ENCODE peak calls at places on chromosomes 1 and 21, in nine cellular contexts. H is fibroblast of lung, C is neural progenitor cell, A is HepG2, V is GM23248, M is neuronal stem cell, O is endothelial cell of umbilical vein, L is NT2/D1, T is K562. W is an unnamed sample.

GRCh38 chr21:39564200-39564599 is 48.5 kb upstream of the B3GALT5 start:
- DNase-seq in M (no peak), L (no peak), H (no peak), T (no peak), V (no peak), O (no peak), C (no peak), A (no peak), W (no peak)

GRCh38 chr21:33985117-33986050 is 69.8 kb upstream of the ATP5PO start:
- DNase-seq in T (no peak), V (no peak), L (no peak), M (no peak), O (no peak), A (no peak), C (no peak), H (no peak), W (no peak)

GRCh38 chr1:97936976-97937375 is 16.1 kb upstream of the DPYD start:
- DNase-seq in C (no peak), A (no peak), O (no peak), L (no peak), V (no peak), M (no peak), T (no peak), H (no peak), W (no peak)

GRCh38 chr1:89516055-89516454 is 8.6 kb upstream of the LRRC8B start:
- DNase-seq in V (peak; percentile 91), H (peak; percentile 73), M (no peak), O (no peak), L (no peak), T (peak; percentile 22), C (no peak), A (peak; percentile 6), W (no peak)

GRCh38 chr1:77412794-77413530 is 131.1 kb downstream of the AK5 start:
- DNase-seq in T (no peak), A (no peak), V (no peak), L (peak; percentile 33), C (peak; percentile 20), O (no peak), H (no peak), M (peak; percentile 24), W (no peak)

GRCh38 chr1:246647513-246647912 is 76.7 kb upstream of the SCCPDH start:
- DNase-seq in H (peak; percentile 45), O (no peak), T (no peak), M (no peak), A (no peak), C (no peak), V (peak; percentile 71), L (no peak), W (no peak)

GRCh38 chr1:10867914-10868598 is 71.6 kb upstream of the CASZ1 start:
- DNase-seq in M (no peak), A (no peak), T (no peak), H (no peak), L (no peak), C (peak; percentile 55), V (no peak), O (no peak), W (no peak)

GRCh38 chr1:235586992-235587391 is 62.6 kb downstream of the GNG4 start:
- DNase-seq in M (no peak), A (no peak), T (no peak), O (no peak), H (no peak), V (no peak), C (no peak), L (no peak), W (no peak)

GRCh38 chr1:178684111-178684510 is 40.9 kb upstream of the RALGPS2 start:
- DNase-seq in M (no peak), V (no peak), T (no peak), L (no peak), O (no peak), H (peak; percentile 38), A (no peak), C (no peak), W (no peak)

GRCh38 chr1:81706650-81707435 is 93.9 kb upstream of the ADGRL2 start:
- DNase-seq in O (peak; percentile 84), C (no peak), H (peak; percentile 83), A (no peak), M (no peak), T (no peak), V (peak; percentile 85), L (no peak), W (no peak)

GRCh38 chr1:1425753-1426495 is 4.8 kb upstream of the ANKRD65 start:
- DNase-seq in H (no peak), C (peak; percentile 54), T (peak; percentile 66), V (no peak), O (no peak), A (no peak), L (no peak), M (no peak), W (no peak)

GRCh38 chr1:210378721-210379120 is 50.0 kb downstream of the HHAT start:
- DNase-seq in T (no peak), A (no peak), H (peak; percentile 69), L (no peak), C (no peak), M (no peak), V (peak; percentile 32), O (no peak), W (no peak)

GRCh38 chr1:210376836-210377377 is 48.2 kb downstream of the HHAT start:
- DNase-seq in L (no peak), H (peak; percentile 83), O (no peak), A (no peak), M (no peak), V (no peak), T (no peak), C (no peak), W (no peak)

GRCh38 chr1:210373878-210374599 is 45.3 kb downstream of the HHAT start:
- DNase-seq in C (peak; percentile 88), A (peak; percentile 98), T (peak; percentile 87), L (peak; percentile 99), O (peak; percentile 65), H (peak; percentile 99), M (peak; percentile 79), V (peak; percentile 88), W (peak; percentile 75)

GRCh38 chr1:210374600-210374953 is 45.9 kb downstream of the HHAT start:
- DNase-seq in L (no peak), H (no peak), O (no peak), A (no peak), T (no peak), V (no peak), C (no peak), M (no peak), W (no peak)

GRCh38 chr1:210377934-210378333 is 49.2 kb downstream of the HHAT start:
- DNase-seq in C (no peak), A (no peak), T (no peak), L (no peak), M (no peak), O (no peak), V (peak; percentile 67), H (peak; percentile 87), W (no peak)
- H3K9ac ChIP-seq in C (no peak overlapping the region), A (no peak overlapping the region), T (no peak overlapping the region), L (no peak overlapping the region), M (no peak overlapping the region), O (no peak overlapping the region), V (no peak overlapping the region), H (no peak overlapping the region), W (no peak overlapping the region)

GRCh38 chr1:21341517-21342078 is 51.3 kb upstream of the ECE1 start:
- DNase-seq in A (no peak), H (no peak), L (no peak), V (no peak), O (no peak), C (no peak), M (no peak), T (no peak), W (no peak)

GRCh38 chr1:21344098-21344749 is 54.0 kb upstream of the ECE1 start:
- DNase-seq in L (no peak), M (no peak), V (no peak), T (no peak), H (no peak), C (no peak), A (no peak), O (no peak), W (no peak)

GRCh38 chr1:21341022-21341421 is 50.8 kb upstream of the ECE1 start:
- DNase-seq in C (no peak), T (no peak), O (peak; percentile 37), V (no peak), H (no peak), L (no peak), A (no peak), M (no peak), W (no peak)

GRCh38 chr1:21344750-21345443 is 54.6 kb upstream of the ECE1 start:
- DNase-seq in O (no peak), M (no peak), A (no peak), H (no peak), T (peak; percentile 45), V (peak; percentile 57), L (no peak), C (peak; percentile 48), W (no peak)

GRCh38 chr1:21342961-21343838 is 52.9 kb upstream of the ECE1 start:
- DNase-seq in H (no peak), C (no peak), V (no peak), T (no peak), O (peak; percentile 35), L (no peak), A (no peak), M (no peak), W (no peak)
- H3K9ac ChIP-seq in H (peak overlapping the region; percentile 36), C (no peak overlapping the region), V (peak overlapping the region; percentile 84), T (peak overlapping the region; percentile 53), O (peak overlapping the region; percentile 17), L (peak overlapping the region; percentile 8), A (peak overlapping the region; percentile 30), M (no peak overlapping the region), W (no peak overlapping the region)

GRCh38 chr1:110346690-110347089 is 7.5 kb downstream of the RBM15 start:
- DNase-seq in T (no peak), H (no peak), O (no peak), M (no peak), C (peak; percentile 39), V (no peak), L (no peak), A (no peak), W (no peak)
- H3K9ac ChIP-seq in T (no peak overlapping the region), H (no peak overlapping the region), O (no peak overlapping the region), M (no peak overlapping the region), C (no peak overlapping the region), V (no peak overlapping the region), L (no peak overlapping the region), A (peak overlapping the region; percentile 1), W (no peak overlapping the region)

GRCh38 chr1:51963592-51964308 is 26.8 kb downstream of the RAB3B start:
- DNase-seq in L (no peak), T (no peak), C (no peak), A (no peak), O (peak; percentile 61), V (no peak), M (no peak), H (no peak), W (no peak)

GRCh38 chr1:51964309-51964696 is 26.2 kb downstream of the RAB3B start:
- DNase-seq in M (no peak), C (no peak), O (no peak), V (no peak), H (no peak), A (no peak), T (no peak), L (no peak), W (no peak)

GRCh38 chr1:51969038-51969705 is 21.3 kb downstream of the RAB3B start:
- DNase-seq in V (peak; percentile 99), O (no peak), T (no peak), C (no peak), A (peak; percentile 92), H (peak; percentile 99), M (no peak), L (no peak), W (no peak)

GRCh38 chr1:51966559-51966958 is 23.9 kb downstream of the RAB3B start:
- DNase-seq in T (no peak), M (no peak), V (no peak), H (no peak), C (no peak), L (no peak), O (peak; percentile 21), A (no peak), W (no peak)

GRCh38 chr1:51968632-51969031 is 21.9 kb downstream of the RAB3B start:
- DNase-seq in L (no peak), V (no peak), C (no peak), O (no peak), M (no peak), H (no peak), A (peak; percentile 74), T (no peak), W (no peak)
- H3K9ac ChIP-seq in L (no peak overlapping the region), V (peak overlapping the region; percentile 52), C (no peak overlapping the region), O (no peak overlapping the region), M (no peak overlapping the region), H (no peak overlapping the region), A (peak overlapping the region; percentile 54), T (no peak overlapping the region), W (no peak overlapping the region)